ENCODE peak calls at places on chromosomes 7 and 10, in ten cellular contexts. X is PC-9, W is WERI-Rb-1, Y is HuH-7.5, T is GM04503, M is body of pancreas, E is HFF-Myc, F is lower lobe of right lung, C is bronchial epithelial cell, O is dermis microvascular lymphatic vessel endothelial cell. H is an unnamed sample.

GRCh38 chr7:27156508-27156898 is at the start of gene HOXA7:
- DNase-seq in X (no peak), W (peak; percentile 75), Y (peak; percentile 87), T (no peak), M (no peak), E (no peak), F (no peak), C (no peak), O (no peak), H (peak; percentile 84)

GRCh38 chr7:134515569-134516468 is 11.5 kb upstream of the AKR1B10 start:
- DNase-seq in X (peak; percentile 93), W (peak; percentile 80), Y (no peak), T (peak; percentile 85), M (no peak), E (peak; percentile 66), F (no peak), C (peak; percentile 96), O (no peak), H (no peak)

GRCh38 chr10:77832243-77832642 is 94.3 kb downstream of the DLG5 start:
- DNase-seq in X (peak; percentile 51), W (no peak), Y (no peak), T (no peak), M (no peak), E (no peak), F (no peak), C (peak; percentile 49), O (no peak), H (no peak)

GRCh38 chr7:140896996-140897395 is 27.7 kb downstream of the BRAF start:
- DNase-seq in X (no peak), W (no peak), Y (no peak), T (no peak), M (no peak), E (no peak), F (no peak), C (no peak), O (no peak), H (no peak)

GRCh38 chr7:45101748-45102147 is 9.7 kb downstream of the TBRG4 start:
- DNase-seq in X (no peak), W (no peak), Y (no peak), T (no peak), M (no peak), E (no peak), F (peak; percentile 29), C (no peak), O (no peak), H (no peak)

GRCh38 chr7:85456254-85456653 is 269.4 kb upstream of the SEMA3D start:
- DNase-seq in X (no peak), W (no peak), Y (no peak), T (no peak), M (no peak), E (no peak), F (no peak), C (no peak), O (no peak), H (no peak)

GRCh38 chr7:19915596-19915995 is 142.2 kb upstream of the TMEM196 start:
- DNase-seq in X (no peak), W (no peak), Y (no peak), T (no peak), M (no peak), E (no peak), F (no peak), C (no peak), O (no peak), H (no peak)

GRCh38 chr10:59331661-59332060 is 30.7 kb downstream of the FAM13C start:
- DNase-seq in X (no peak), W (no peak), Y (no peak), T (no peak), M (no peak), E (no peak), F (no peak), C (no peak), O (no peak), H (no peak)

GRCh38 chr7:129103561-129104324 is 40.8 kb upstream of the TSPAN33 start:
- DNase-seq in X (no peak), W (no peak), Y (no peak), T (no peak), M (no peak), E (no peak), F (no peak), C (no peak), O (no peak), H (no peak)

GRCh38 chr10:8596929-8597472 is 542.5 kb downstream of the GATA3 start:
- DNase-seq in X (no peak), W (no peak), Y (no peak), T (no peak), M (no peak), E (no peak), F (no peak), C (peak; percentile 76), O (no peak), H (no peak)

GRCh38 chr10:127735723-127736221 is 1.2 kb upstream of the FOXI2 start:
- DNase-seq in X (no peak), W (no peak), Y (no peak), T (no peak), M (no peak), E (no peak), F (no peak), C (no peak), O (no peak), H (no peak)

GRCh38 chr7:523436-524336 is 4.0 kb upstream of the PDGFA start:
- DNase-seq in X (no peak), W (no peak), Y (no peak), T (no peak), M (peak; percentile 43), E (no peak), F (no peak), C (no peak), O (no peak), H (no peak)

GRCh38 chr10:61839911-61840310 is 61.6 kb upstream of the ARID5B start:
- DNase-seq in X (no peak), W (no peak), Y (no peak), T (no peak), M (no peak), E (no peak), F (no peak), C (no peak), O (no peak), H (no peak)

GRCh38 chr7:32507416-32507815 is 12.1 kb downstream of the AVL9 start:
- DNase-seq in X (no peak), W (no peak), Y (no peak), T (no peak), M (no peak), E (no peak), F (no peak), C (no peak), O (no peak), H (no peak)

GRCh38 chr7:31249671-31250070 is 90.9 kb downstream of the NEUROD6 start:
- DNase-seq in X (no peak), W (no peak), Y (no peak), T (no peak), M (no peak), E (no peak), F (no peak), C (no peak), O (no peak), H (no peak)

H was measured in mucosa of descending colon.